ENCODE peak calls at places on chromosomes 16 and 17, in nine cellular contexts. L, P, S, K, V, A, H, Q and D are unnamed samples.

GRCh38 chr16:89241187-89242003 is 23.9 kb downstream of the ZNF778 start:
- DNase-seq in L (peak; percentile 72), P (peak; percentile 66), S (peak; percentile 63), K (peak; percentile 66), V (peak; percentile 88), A (peak; percentile 71), H (peak; percentile 90), Q (peak; percentile 82), D (no peak)

GRCh38 chr16:48833461-48833860 is 223.5 kb upstream of the N4BP1 start:
- DNase-seq in L (no peak), P (no peak), S (no peak), K (no peak), V (peak; percentile 58), A (no peak), H (no peak), Q (no peak), D (no peak)

GRCh38 chr16:23423496-23424049 is 29.4 kb downstream of the COG7 start:
- DNase-seq in L (peak; percentile 29), P (peak; percentile 87), S (peak; percentile 49), K (peak; percentile 95), V (peak; percentile 48), A (peak; percentile 90), H (no peak), Q (peak; percentile 99), D (peak; percentile 78)

GRCh38 chr17:62718420-62718819 is 89.7 kb downstream of the MARCHF10 start:
- DNase-seq in L (no peak), P (no peak), S (no peak), K (no peak), V (peak; percentile 36), A (no peak), H (no peak), Q (peak; percentile 61), D (no peak)

GRCh38 chr17:59844884-59845594 is 47.7 kb downstream of the TUBD1 start:
- DNase-seq in L (no peak), P (no peak), S (no peak), K (no peak), V (no peak), A (no peak), H (no peak), Q (peak; percentile 70), D (no peak)

GRCh38 chr17:82884341-82884871 is 44.6 kb upstream of the ZNF750 start:
- DNase-seq in L (no peak), P (no peak), S (no peak), K (no peak), V (no peak), A (no peak), H (no peak), Q (no peak), D (no peak)

GRCh38 chr17:80984749-80985148 is 6.9 kb upstream of the CHMP6 start:
- DNase-seq in L (no peak), P (no peak), S (no peak), K (no peak), V (peak; percentile 93), A (no peak), H (peak; percentile 74), Q (peak; percentile 96), D (no peak)

GRCh38 chr16:2715519-2715918 is 4.5 kb downstream of the PRSS27 start:
- DNase-seq in L (peak; percentile 75), P (peak; percentile 45), S (peak; percentile 68), K (no peak), V (peak; percentile 90), A (peak; percentile 60), H (peak; percentile 78), Q (peak; percentile 46), D (peak; percentile 67)

GRCh38 chr16:30340621-30341020 is 14.5 kb downstream of the CD2BP2 start:
- DNase-seq in L (no peak), P (no peak), S (no peak), K (no peak), V (no peak), A (peak; percentile 16), H (no peak), Q (no peak), D (no peak)

GRCh38 chr16:30348113-30348512 is 7.0 kb downstream of the CD2BP2 start:
- DNase-seq in L (no peak), P (no peak), S (no peak), K (no peak), V (no peak), A (no peak), H (no peak), Q (no peak), D (no peak)

GRCh38 chr16:30346286-30346685 is 8.8 kb downstream of the CD2BP2 start:
- DNase-seq in L (no peak), P (no peak), S (no peak), K (no peak), V (no peak), A (no peak), H (no peak), Q (no peak), D (no peak)

DNA sequence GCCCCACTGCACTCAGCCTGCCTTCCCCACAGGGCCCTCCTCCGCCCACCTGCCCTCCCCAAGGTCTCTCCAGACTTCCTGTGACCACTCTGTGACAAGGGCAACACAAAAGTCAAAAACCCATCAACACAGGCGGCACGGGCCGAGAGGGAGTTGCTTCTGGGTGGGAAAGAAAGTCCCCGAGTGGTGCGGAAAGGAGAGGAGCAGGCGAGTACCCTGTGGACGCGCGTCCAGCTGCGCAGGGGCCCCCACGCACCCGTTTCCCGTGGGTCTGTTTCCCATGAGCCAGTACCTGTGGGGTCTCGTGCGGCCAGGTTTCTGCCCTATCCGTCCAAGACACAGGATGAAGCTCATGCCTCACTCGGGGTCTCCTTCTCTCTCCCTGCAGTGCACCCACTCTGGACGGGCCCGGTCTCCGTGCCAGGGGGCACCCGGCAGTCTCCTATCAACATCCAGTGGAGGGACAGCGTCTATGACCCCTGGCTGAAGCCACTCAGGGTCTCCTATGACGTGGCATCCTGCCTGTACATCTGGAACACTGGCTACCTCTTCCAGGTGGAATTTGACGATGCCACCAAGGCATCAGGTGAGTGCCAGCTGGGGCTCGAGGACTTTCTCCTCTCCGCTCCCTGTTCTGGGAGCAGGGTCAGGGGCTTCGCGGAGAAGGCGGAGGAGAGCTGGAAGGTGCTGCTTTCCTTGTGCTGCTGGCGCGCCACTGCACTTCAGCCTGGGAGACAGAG is 12.2 kb downstream of the CD2BP2 start:
- DNase-seq in L (no peak), P (no peak), S (no peak), K (no peak), V (no peak), A (peak; percentile 16), H (no peak), Q (no peak), D (no peak)
- H3K4me3 ChIP-seq in L (no peak overlapping the region), P (no peak overlapping the region), S (no peak overlapping the region), K (no peak overlapping the region), V (no peak overlapping the region), A (no peak overlapping the region), H (no peak overlapping the region), Q (no peak overlapping the region), D (no peak overlapping the region)

GRCh38 chr17:7354262-7354781 is 634 bp upstream of the TMEM95 start:
- DNase-seq in L (no peak), P (no peak), S (no peak), K (peak; percentile 32), V (no peak), A (peak; percentile 32), H (peak; percentile 62), Q (peak; percentile 80), D (peak; percentile 96)

GRCh38 chr17:7356779-7357178 is 1.8 kb downstream of the TMEM95 start:
- DNase-seq in L (no peak), P (no peak), S (no peak), K (no peak), V (no peak), A (no peak), H (no peak), Q (no peak), D (no peak)

GRCh38 chr17:7356072-7356549 is 1.2 kb downstream of the TMEM95 start:
- DNase-seq in L (peak; percentile 84), P (peak; percentile 86), S (peak; percentile 80), K (peak; percentile 69), V (peak; percentile 99), A (peak; percentile 89), H (peak; percentile 93), Q (peak; percentile 53), D (no peak)

GRCh38 chr17:7352910-7353635 is 1.1 kb downstream of the KCTD11 start:
- DNase-seq in L (peak; percentile 22), P (no peak), S (no peak), K (no peak), V (no peak), A (no peak), H (no peak), Q (no peak), D (no peak)

GRCh38 chr17:7355053-7355452 is at the start of gene TMEM95:
- DNase-seq in L (peak; percentile 66), P (no peak), S (peak; percentile 53), K (no peak), V (no peak), A (peak; percentile 41), H (no peak), Q (no peak), D (no peak)
- H3K4me1 ChIP-seq in L (peaks cover 47% of the 10 kb centered on the region), P (no peaks in the 10 kb centered on the region), S (peaks cover 56% of the 10 kb centered on the region), K (peaks cover 12% of the 10 kb centered on the region), V (peaks cover 5% of the 10 kb centered on the region), A (peaks cover 14% of the 10 kb centered on the region), H (no peaks in the 10 kb centered on the region), Q (peaks cover 32% of the 10 kb centered on the region), D (peaks cover 15% of the 10 kb centered on the region)

GRCh38 chr17:4541328-4542002 is 13.7 kb downstream of the MYBBP1A start:
- DNase-seq in L (peak; percentile 27), P (no peak), S (no peak), K (no peak), V (no peak), A (no peak), H (no peak), Q (no peak), D (no peak)
- H3K36me3 ChIP-seq in L (no peaks in the 10 kb centered on the region), P (peaks cover 12% of the 10 kb centered on the region), S (peaks cover 70% of the 10 kb centered on the region), K (no peaks in the 10 kb centered on the region), V (peaks cover 23% of the 10 kb centered on the region), A (peaks cover 4% of the 10 kb centered on the region), H (no peaks in the 10 kb centered on the region), Q (peaks cover 65% of the 10 kb centered on the region), D (peaks cover 65% of the 10 kb centered on the region)

GRCh38 chr17:77437017-77437416 is 296.2 kb downstream of the SEC14L1 start:
- DNase-seq in L (peak; percentile 71), P (no peak), S (peak; percentile 70), K (no peak), V (no peak), A (peak; percentile 51), H (no peak), Q (peak; percentile 80), D (no peak)

GRCh38 chr17:77438241-77439204 is 297.8 kb downstream of the SEC14L1 start:
- DNase-seq in L (no peak), P (no peak), S (no peak), K (no peak), V (no peak), A (no peak), H (no peak), Q (no peak), D (no peak)

GRCh38 chr17:77436481-77436880 is 295.7 kb downstream of the SEC14L1 start:
- DNase-seq in L (no peak), P (no peak), S (no peak), K (no peak), V (no peak), A (no peak), H (no peak), Q (no peak), D (no peak)

GRCh38 chr17:77436058-77436442 is 295.3 kb downstream of the SEC14L1 start:
- DNase-seq in L (peak; percentile 69), P (no peak), S (peak; percentile 77), K (no peak), V (peak; percentile 88), A (no peak), H (peak; percentile 77), Q (peak; percentile 69), D (no peak)

DNA sequence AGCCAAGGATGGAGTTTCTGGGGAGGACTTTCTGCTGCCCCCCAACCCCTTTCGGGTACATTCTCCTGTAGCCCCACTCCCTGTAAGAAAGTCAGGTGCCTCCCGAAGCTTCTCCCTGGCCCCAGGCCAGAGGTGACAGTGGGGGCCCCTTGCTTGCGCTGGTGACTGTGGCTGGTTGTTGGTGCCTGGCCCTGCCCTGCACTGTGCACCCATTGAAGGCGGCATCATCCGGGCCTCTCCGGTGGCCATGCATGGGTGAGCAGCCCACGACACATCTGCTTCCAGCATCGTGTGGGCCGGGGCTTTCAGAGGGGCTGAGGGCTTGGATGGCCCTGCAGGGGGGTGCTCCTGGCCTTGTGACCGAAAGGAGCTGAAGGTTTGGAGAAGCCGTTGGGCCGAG is 297.0 kb downstream of the SEC14L1 start:
- DNase-seq in L (no peak), P (no peak), S (no peak), K (no peak), V (no peak), A (no peak), H (no peak), Q (no peak), D (no peak)
- H3K4me3 ChIP-seq in L (no peak overlapping the region), P (no peak overlapping the region), S (no peak overlapping the region), K (no peak overlapping the region), V (no peak overlapping the region), A (no peak overlapping the region), H (no peak overlapping the region), Q (no peak overlapping the region), D (no peak overlapping the region)